ENCODE peak calls at places on chromosomes 5 and 9, in eight cellular contexts. Q is NCI-H2081; V is ELF-1; R is kidney tubule cell; E is prostate gland; H is T-cell; J is activated naive CD8-positive, alpha-beta T cell treated with anti-CD3 and anti-CD28 coated beads, Interleukin-2, amount 50 U/mL, for 24 hours; P is T-helper 22 cell. Y is an unnamed sample.
A peak's percentile ranks its signal among the peaks of the same experiment; 100 is the strongest.

GRCh38 chr9:73531658-73532057 is 380.0 kb downstream of the ANXA1 start:
- DNase-seq in Q (no peak), V (no peak), R (no peak), E (no peak), H (no peak), J (no peak), P (no peak), Y (no peak)

GRCh38 chr9:126526218-126527108 is 87.3 kb upstream of the LMX1B start:
- DNase-seq in Q (no peak), V (no peak), R (no peak), E (no peak), H (no peak), J (no peak), P (no peak), Y (no peak)

GRCh38 chr5:136731241-136731885 is 366.0 kb upstream of the TRPC7 start:
- DNase-seq in Q (no peak), V (no peak), R (peak; percentile 4), E (peak; percentile 29), H (no peak), J (no peak), P (no peak), Y (no peak)

GRCh38 chr5:152529456-152529855 is 124.4 kb upstream of the NMUR2 start:
- DNase-seq in Q (no peak), V (peak; percentile 85), R (no peak), E (no peak), H (no peak), J (no peak), P (no peak), Y (no peak)

GRCh38 chr5:127936439-127936972 is 147.1 kb upstream of the SLC12A2 start:
- DNase-seq in Q (no peak), V (no peak), R (no peak), E (no peak), H (peak; percentile 17), J (no peak), P (no peak), Y (no peak)

GRCh38 chr9:136589766-136590740 is 44.2 kb upstream of the NOTCH1 start:
- DNase-seq in Q (no peak), V (no peak), R (no peak), E (no peak), H (no peak), J (no peak), P (no peak), Y (no peak)

GRCh38 chr5:135127604-135128240 is 93.7 kb upstream of the PITX1 start:
- DNase-seq in Q (no peak), V (peak; percentile 30), R (peak; percentile 42), E (no peak), H (no peak), J (no peak), P (no peak), Y (peak; percentile 42)

GRCh38 chr5:173412566-173412965 is 84.4 kb upstream of the STC2 start:
- DNase-seq in Q (no peak), V (no peak), R (peak; percentile 99), E (no peak), H (no peak), J (no peak), P (no peak), Y (peak; percentile 18)

Y was measured in SJCRH30.